ENCODE peak calls at places on chromosomes 13 and 19, in nine cellular contexts. K is NB4, U is thyroid gland, M is IMR-90, D is suprapubic skin, Q is esophagus muscularis mucosa, Y is stomach, B is tibial nerve, R is body of pancreas. O is an unnamed sample.

GRCh38 chr19:6772028-6772865 is at the start of gene VAV1:
- DNase-seq in Y (peak), U (peak), B (no peak), R (no peak), D (peak), K (peak), Q (no peak), M (no peak), O (no peak)

GRCh38 chr19:48393559-48394330 is at the start of gene GRIN2D:
- DNase-seq in M (peak), Q (no peak), R (no peak), D (no peak), U (no peak), B (no peak), K (peak), Y (no peak), O (no peak)

GRCh38 chr13:112466132-112467025 is 90.2 kb downstream of the SPACA7 start:
- DNase-seq in Y (no peak), M (no peak), Q (peak), D (no peak), U (no peak), R (no peak), B (no peak), K (no peak), O (no peak)

GRCh38 chr19:4559569-4559968 is at the start of gene SEMA6B:
- DNase-seq in K (no peak), Q (no peak), Y (peak), D (peak), B (no peak), R (no peak), U (peak), M (no peak), O (no peak)

GRCh38 chr13:102508411-102508810 is 88.4 kb upstream of the TPP2 start:
- DNase-seq in R (no peak), D (no peak), K (no peak), Y (no peak), B (no peak), Q (no peak), M (no peak), U (no peak), O (no peak)

GRCh38 chr19:43534811-43535761 is 2.1 kb downstream of the ZNF575 start:
- DNase-seq in K (peak), Y (peak), B (peak), M (peak), U (peak), R (peak), D (peak), Q (no peak), O (peak)

GRCh38 chr13:46492946-46493345 is 60.0 kb upstream of the LRCH1 start:
- DNase-seq in K (peak), Y (no peak), M (peak), R (no peak), Q (no peak), D (no peak), B (no peak), U (no peak), O (peak)

GRCh38 chr13:44484562-44485164 is 91.5 kb downstream of the TSC22D1 start:
- DNase-seq in Q (no peak), B (no peak), Y (no peak), K (no peak), M (no peak), D (no peak), U (no peak), R (no peak), O (no peak)

GRCh38 chr19:50778906-50779430 is 8.7 kb downstream of the GPR32 start:
- DNase-seq in D (no peak), R (no peak), M (no peak), K (no peak), Y (no peak), U (no peak), Q (no peak), B (no peak), O (no peak)

GRCh38 chr13:50340146-50340545 is 324.9 kb downstream of the KCNRG start:
- DNase-seq in R (no peak), M (no peak), K (no peak), U (no peak), Y (no peak), B (no peak), D (no peak), Q (no peak), O (no peak)

GRCh38 chr19:48596679-48597465 is 9.7 kb upstream of the SPACA4 start:
- DNase-seq in D (no peak), Y (no peak), R (no peak), K (peak), Q (no peak), B (no peak), U (no peak), M (no peak), O (no peak)

GRCh38 chr13:45049478-45049877 is 60.1 kb downstream of the GPALPP1 start:
- DNase-seq in Q (no peak), Y (no peak), K (no peak), M (no peak), B (no peak), U (no peak), D (no peak), R (no peak), O (no peak)

GRCh38 chr19:4976412-4977298 is 7.7 kb downstream of the KDM4B start:
- DNase-seq in U (peak), Y (peak), D (peak), R (no peak), B (peak), Q (peak), K (peak), M (peak), O (peak)

GRCh38 chr19:30386551-30387143 is 14.5 kb downstream of the ZNF536 start:
- DNase-seq in U (no peak), K (no peak), M (no peak), B (no peak), D (no peak), Q (no peak), R (no peak), Y (no peak), O (no peak)

GRCh38 chr13:74487091-74487722 is 353.0 kb upstream of the KLF12 start:
- DNase-seq in Y (no peak), R (no peak), U (no peak), M (no peak), B (no peak), K (no peak), Q (no peak), D (no peak), O (no peak)

GRCh38 chr13:106942558-106942957 is 374.6 kb upstream of the ARGLU1 start:
- DNase-seq in K (no peak), Y (no peak), R (no peak), M (no peak), D (no peak), Q (no peak), B (no peak), U (no peak), O (no peak)

GRCh38 chr13:106362637-106363036 is 172.8 kb downstream of the EFNB2 start:
- DNase-seq in K (no peak), B (no peak), R (no peak), D (no peak), U (no peak), Q (no peak), M (no peak), Y (no peak), O (no peak)

GRCh38 chr19:51026554-51026831 is at the start of gene KLK11:
- DNase-seq in U (no peak), D (peak), B (no peak), Q (no peak), M (no peak), K (no peak), R (peak), Y (peak), O (no peak)

GRCh38 chr19:3801412-3802096 is 15.4 kb upstream of the MATK start:
- DNase-seq in B (no peak), Q (no peak), R (no peak), Y (peak), U (peak), K (no peak), M (no peak), D (no peak), O (no peak)

GRCh38 chr19:50838239-50838638 is 4.9 kb upstream of the KLK15 start:
- DNase-seq in M (no peak), B (no peak), U (no peak), D (no peak), Q (no peak), R (no peak), K (peak), Y (no peak), O (no peak)

GRCh38 chr19:43651758-43652545 is 12.3 kb upstream of the CADM4 start:
- DNase-seq in Q (no peak), K (peak), D (no peak), M (peak), Y (peak), U (peak), B (peak), R (peak), O (peak)

GRCh38 chr13:48161530-48162179 is 66.8 kb upstream of the MED4 start:
- DNase-seq in R (no peak), Y (peak), D (peak), M (no peak), K (peak), Q (no peak), U (peak), B (peak), O (peak)

GRCh38 chr19:29625316-29625715 is 19.2 kb downstream of the POP4 start:
- DNase-seq in U (no peak), Q (no peak), R (no peak), Y (no peak), D (no peak), M (no peak), B (no peak), K (no peak), O (no peak)

GRCh38 chr13:95099541-95099940 is 201.7 kb downstream of the ABCC4 start:
- DNase-seq in D (no peak), K (no peak), B (no peak), U (no peak), Q (no peak), Y (peak), R (no peak), M (peak), O (no peak)

GRCh38 chr19:45477713-45478453 is 10.1 kb downstream of the FOSB start:
- DNase-seq in M (no peak), U (no peak), K (peak), B (no peak), D (no peak), R (no peak), Q (no peak), Y (no peak), O (no peak)

GRCh38 chr13:52356327-52356726 is 49.6 kb downstream of the THSD1 start:
- DNase-seq in U (no peak), B (no peak), K (no peak), Q (no peak), Y (no peak), R (no peak), M (peak), D (no peak), O (peak)

GRCh38 chr19:16527971-16528521 is 14.2 kb downstream of the CHERP start:
- DNase-seq in M (no peak), Y (peak), U (no peak), D (no peak), B (no peak), R (peak), Q (no peak), K (peak), O (peak)

GRCh38 chr19:18493440-18494266 is 28.2 kb downstream of the ELL start:
- DNase-seq in M (no peak), K (no peak), B (no peak), D (no peak), R (no peak), U (no peak), Q (no peak), Y (no peak), O (no peak)

GRCh38 chr19:5336195-5336965 is 4.2 kb downstream of the PTPRS start:
- DNase-seq in R (no peak), Y (no peak), B (no peak), D (no peak), U (no peak), M (no peak), K (no peak), Q (no peak), O (no peak)

GRCh38 chr19:18173054-18173571 is 500 bp upstream of the IFI30 start:
- DNase-seq in Q (no peak), R (no peak), M (no peak), U (peak), D (peak), Y (no peak), B (no peak), K (peak), O (no peak)

GRCh38 chr13:113452942-113453901 is at the start of gene ADPRHL1:
- DNase-seq in R (no peak), Q (no peak), Y (no peak), B (no peak), D (no peak), U (no peak), K (peak), M (no peak), O (no peak)

GRCh38 chr13:86900906-86901305 is 770.3 kb upstream of the SLITRK5 start:
- DNase-seq in B (no peak), U (no peak), Y (no peak), R (no peak), K (no peak), M (no peak), D (no peak), Q (no peak), O (no peak)

GRCh38 chr19:3536429-3537100 is 2.4 kb upstream of the TEKTIP1 start:
- DNase-seq in M (no peak), Q (no peak), U (no peak), D (no peak), R (no peak), Y (no peak), B (peak), K (no peak), O (no peak)

GRCh38 chr13:50845211-50845610 is 1.7 kb upstream of the DLEU7 start:
- DNase-seq in M (no peak), Q (no peak), K (peak), D (no peak), Y (no peak), U (no peak), B (no peak), R (no peak), O (no peak)

GRCh38 chr13:20295956-20296355 is 63.8 kb upstream of the GJB6 start:
- DNase-seq in B (no peak), R (no peak), Y (no peak), M (no peak), K (no peak), Q (no peak), U (no peak), D (no peak), O (no peak)
- TF ChIP-seq POLR2A in B (no peak), R (no peak), Y (no peak), M (no peak), K (no peak), Q (no peak), U (no peak), D (no peak), O (no peak)

GRCh38 chr19:10408511-10409291 is 5.4 kb upstream of the CDC37 start:
- DNase-seq in R (no peak), B (no peak), Y (no peak), D (no peak), M (no peak), U (no peak), K (peak), Q (no peak), O (no peak)

GRCh38 chr19:10416380-10417257 is 3.7 kb upstream of the PDE4A start:
- DNase-seq in R (peak), K (peak), B (peak), Y (peak), U (peak), M (peak), D (peak), Q (no peak), O (peak)

GRCh38 chr19:10407102-10407501 is 3.8 kb upstream of the CDC37 start:
- DNase-seq in K (no peak), Q (no peak), D (no peak), M (no peak), R (no peak), U (no peak), Y (no peak), B (no peak), O (no peak)

GRCh38 chr19:10416083-10416379 is 4.3 kb upstream of the PDE4A start:
- DNase-seq in Q (no peak), D (no peak), Y (no peak), R (no peak), M (no peak), K (no peak), U (no peak), B (no peak), O (no peak)

GRCh38 chr19:10412257-10412977 is 7.9 kb upstream of the PDE4A start:
- DNase-seq in M (no peak), Q (no peak), B (no peak), D (no peak), Y (no peak), U (no peak), R (no peak), K (peak), O (no peak)
- TF ChIP-seq POLR2A in M (no peak), Q (no peak), B (no peak), D (no peak), Y (no peak), U (no peak), R (no peak), K (no peak), O (no peak)

DNA sequence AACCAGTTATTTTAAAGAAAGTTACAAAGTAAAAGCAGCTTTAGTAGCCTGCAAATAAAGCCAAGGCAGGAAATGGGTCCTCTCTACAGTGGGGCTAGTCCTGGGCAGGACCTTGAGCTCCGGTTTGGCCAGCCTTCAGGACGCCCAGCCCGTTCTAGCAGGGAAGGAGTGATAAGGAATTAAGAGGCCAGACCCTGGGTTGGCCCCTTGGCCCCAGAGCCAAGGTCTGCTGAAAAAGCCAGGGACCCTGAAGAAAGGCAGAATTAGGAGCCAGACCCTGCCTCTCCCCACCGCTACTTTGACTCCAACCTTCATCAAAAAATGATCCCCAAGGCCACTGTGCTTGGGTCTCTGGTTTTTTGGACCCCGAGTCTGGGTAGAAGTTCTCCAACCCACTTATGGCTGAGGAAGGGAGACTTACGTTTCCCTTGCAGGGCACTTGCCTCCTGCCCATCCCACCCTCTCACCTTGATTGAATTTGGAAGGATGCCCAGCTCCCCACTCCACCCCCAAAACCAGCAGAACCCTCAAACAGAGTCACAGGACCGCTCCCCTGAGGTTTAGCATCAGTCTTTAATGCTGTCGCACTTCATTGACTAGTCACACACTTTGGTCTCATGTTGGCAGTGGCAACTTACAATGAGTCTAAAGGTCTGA is 3.9 kb downstream of the DNAJB1 start:
- DNase-seq in U (no peak), Q (no peak), D (no peak), B (no peak), R (no peak), K (no peak), M (no peak), Y (no peak), O (peak)
- TF ChIP-seq POLR2A in U (no peak), Q (no peak), D (no peak), B (no peak), R (no peak), K (no peak), M (no peak), Y (no peak), O (no peak)

DNA sequence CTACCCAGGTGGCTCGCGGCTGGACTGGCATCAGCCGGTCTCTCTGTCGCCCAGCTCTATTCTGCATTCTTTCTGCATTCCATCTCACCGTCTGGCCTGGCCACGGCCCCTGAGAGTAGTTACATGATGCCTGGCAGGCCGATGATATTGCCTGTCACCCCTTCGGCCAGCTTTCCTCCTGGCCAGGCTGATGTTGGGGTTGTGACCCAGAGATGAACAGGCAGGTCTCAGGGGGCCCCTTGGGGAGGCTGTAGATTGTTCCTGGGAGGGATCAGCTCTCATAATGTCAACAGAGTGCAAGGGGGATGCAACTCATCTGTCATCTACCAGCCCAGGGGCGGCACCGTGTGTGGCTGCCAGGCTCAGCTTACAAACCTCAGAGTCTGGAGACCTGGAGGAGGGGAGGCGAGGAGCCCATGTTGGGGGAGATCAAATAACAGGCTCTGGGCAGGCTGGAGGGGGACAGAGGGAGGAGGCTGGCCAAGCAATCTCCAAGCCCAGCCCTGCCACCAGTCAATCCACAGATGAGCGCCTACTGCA is 13.6 kb upstream of the FBXO17 start:
- DNase-seq in B (no peak), Q (no peak), K (no peak), D (no peak), U (no peak), Y (no peak), R (no peak), M (no peak), O (no peak)
- TF ChIP-seq POLR2A in B (no peak), Q (no peak), K (no peak), D (no peak), U (no peak), Y (no peak), R (no peak), M (no peak), O (no peak)

GRCh38 chr19:15105044-15105443 is 2.2 kb upstream of the SYDE1 start:
- DNase-seq in K (no peak), M (no peak), D (no peak), R (no peak), Y (no peak), B (no peak), Q (no peak), U (no peak), O (no peak)

GRCh38 chr19:15108145-15108844 is 1.1 kb downstream of the SYDE1 start:
- DNase-seq in M (no peak), K (no peak), U (no peak), D (no peak), Q (no peak), B (no peak), R (no peak), Y (no peak), O (no peak)

GRCh38 chr19:15108845-15109767 is 1.9 kb downstream of the SYDE1 start:
- DNase-seq in B (no peak), M (no peak), U (no peak), K (no peak), Y (no peak), Q (no peak), D (no peak), R (no peak), O (no peak)

GRCh38 chr19:15109768-15110417 is 2.7 kb downstream of the SYDE1 start:
- DNase-seq in Q (no peak), K (no peak), U (no peak), Y (no peak), M (no peak), D (no peak), B (no peak), R (no peak), O (no peak)

DNA sequence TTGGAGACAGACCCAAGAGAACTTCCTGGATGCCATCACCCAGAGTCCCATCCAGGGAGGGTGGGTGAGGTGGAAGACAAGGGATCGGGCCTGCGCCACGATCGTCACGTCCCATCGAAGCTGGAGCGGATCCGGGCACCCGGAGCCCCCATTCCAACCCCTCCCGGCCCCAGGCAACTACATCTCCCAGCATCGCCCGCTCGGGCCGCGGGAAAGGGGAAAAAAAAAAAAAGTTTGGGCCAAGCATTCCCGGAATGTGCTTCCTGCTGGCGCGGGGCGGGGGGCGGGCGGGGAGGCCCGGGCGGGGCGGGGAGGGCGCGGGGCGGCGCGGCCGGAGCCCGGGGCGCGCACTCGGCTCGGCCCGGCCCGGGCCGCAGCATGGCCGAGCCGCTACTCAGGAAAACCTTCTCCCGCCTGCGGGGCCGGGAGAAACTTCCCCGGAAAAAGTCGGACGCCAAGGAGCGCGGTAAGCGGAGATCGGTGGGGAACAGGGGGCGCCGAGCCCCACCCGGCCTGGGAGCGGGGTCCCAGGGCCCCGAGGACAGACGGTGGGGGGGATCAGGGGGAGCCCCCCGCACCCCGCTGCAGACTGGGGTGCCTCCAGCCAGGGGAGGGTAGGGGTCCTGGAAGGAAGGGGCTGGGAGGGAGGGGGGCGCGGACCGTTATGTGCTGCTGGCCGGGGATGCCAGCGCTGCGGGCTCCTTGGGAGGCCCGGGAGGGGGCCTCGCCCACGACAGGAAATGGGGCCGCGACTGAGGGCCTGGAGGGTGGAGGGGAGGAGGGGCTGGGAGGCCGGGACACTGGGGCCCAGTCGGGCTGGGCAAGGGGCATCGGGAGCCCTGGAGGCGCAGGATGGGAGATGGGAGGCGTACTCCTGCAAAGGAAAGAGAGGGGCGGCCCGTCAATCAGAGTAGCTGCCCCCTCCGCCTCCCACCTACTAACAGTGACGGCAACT is at the start of gene SYDE1:
- DNase-seq in M (peak), D (no peak), K (no peak), Q (no peak), R (peak), Y (no peak), U (peak), B (no peak), O (no peak)
- TF ChIP-seq POLR2A in M (peak), D (no peak), K (no peak), Q (peak), R (peak), Y (no peak), U (no peak), B (peak), O (no peak)

GRCh38 chr13:99751517-99752199 is 219.9 kb downstream of the ZIC5 start:
- DNase-seq in D (no peak), K (peak), Q (no peak), R (no peak), M (no peak), Y (no peak), B (no peak), U (no peak), O (no peak)
- TF ChIP-seq POLR2A in D (no peak), K (no peak), Q (no peak), R (no peak), M (no peak), Y (no peak), B (no peak), U (no peak), O (no peak)